ENCODE peak calls at places on chromosome 16, in eight cellular contexts. One of them, this sample, is unnamed.

GRCh38 chr16:2742323-2743006 is 10.0 kb upstream of the SRRM2 start:
- DNase-seq in psoas muscle: no peak
- DNase-seq in osteoblast: peak; percentile 36
- DNase-seq in ascending aorta: no peak
- DNase-seq in neural progenitor cell: no peak
- DNase-seq in heart right ventricle: no peak
- DNase-seq in H1: no peak
- DNase-seq in heart left ventricle: no peak
- DNase-seq in this sample: no peak

GRCh38 chr16:22240023-22240697 is 34.1 kb downstream of the EEF2K start:
- DNase-seq in psoas muscle: no peak
- DNase-seq in heart left ventricle: no peak
- DNase-seq in osteoblast: no peak
- DNase-seq in H1: no peak
- DNase-seq in ascending aorta: no peak
- DNase-seq in neural progenitor cell: no peak
- DNase-seq in heart right ventricle: no peak
- DNase-seq in this sample: no peak

GRCh38 chr16:1884155-1884760 is 12.3 kb upstream of the MEIOB start:
- DNase-seq in osteoblast: peak; percentile 74
- DNase-seq in neural progenitor cell: no peak
- DNase-seq in ascending aorta: no peak
- DNase-seq in H1: no peak
- DNase-seq in heart right ventricle: no peak
- DNase-seq in heart left ventricle: no peak
- DNase-seq in psoas muscle: no peak
- DNase-seq in this sample: no peak

GRCh38 chr16:57422026-57422944 is 17.7 kb downstream of the CCL17 start:
- DNase-seq in psoas muscle: no peak
- DNase-seq in neural progenitor cell: peak; percentile 58
- DNase-seq in ascending aorta: no peak
- DNase-seq in heart left ventricle: peak; percentile 46
- DNase-seq in H1: no peak
- DNase-seq in osteoblast: peak; percentile 88
- DNase-seq in heart right ventricle: no peak
- DNase-seq in this sample: no peak

GRCh38 chr16:28974007-28974436 is 556 bp upstream of the SPNS1 start:
- DNase-seq in heart right ventricle: peak; percentile 51
- DNase-seq in H1: peak; percentile 15
- DNase-seq in ascending aorta: no peak
- DNase-seq in osteoblast: peak; percentile 94
- DNase-seq in neural progenitor cell: peak; percentile 88
- DNase-seq in psoas muscle: peak; percentile 59
- DNase-seq in heart left ventricle: peak; percentile 41
- DNase-seq in this sample: no peak

GRCh38 chr16:19502395-19503131 is 19.3 kb downstream of the GDE1 start:
- DNase-seq in ascending aorta: no peak
- DNase-seq in osteoblast: no peak
- DNase-seq in heart right ventricle: no peak
- DNase-seq in psoas muscle: peak; percentile 54
- DNase-seq in neural progenitor cell: peak; percentile 85
- DNase-seq in heart left ventricle: peak; percentile 57
- DNase-seq in H1: no peak
- DNase-seq in this sample: peak; percentile 92

GRCh38 chr16:1428511-1428910 is 2.4 kb upstream of the PERCC1 start:
- DNase-seq in heart left ventricle: no peak
- DNase-seq in psoas muscle: no peak
- DNase-seq in ascending aorta: no peak
- DNase-seq in H1: no peak
- DNase-seq in osteoblast: peak; percentile 98
- DNase-seq in heart right ventricle: peak; percentile 56
- DNase-seq in neural progenitor cell: peak; percentile 70
- DNase-seq in this sample: no peak

GRCh38 chr16:67301080-67301757 is 21.9 kb downstream of the PLEKHG4 start:
- DNase-seq in ascending aorta: no peak
- DNase-seq in neural progenitor cell: no peak
- DNase-seq in psoas muscle: peak; percentile 64
- DNase-seq in heart right ventricle: peak; percentile 53
- DNase-seq in H1: no peak
- DNase-seq in osteoblast: peak; percentile 85
- DNase-seq in heart left ventricle: no peak
- DNase-seq in this sample: no peak

GRCh38 chr16:20859699-20860098 is 40.5 kb downstream of the DCUN1D3 start:
- DNase-seq in ascending aorta: no peak
- DNase-seq in heart left ventricle: no peak
- DNase-seq in psoas muscle: no peak
- DNase-seq in heart right ventricle: no peak
- DNase-seq in osteoblast: no peak
- DNase-seq in H1: no peak
- DNase-seq in neural progenitor cell: no peak
- DNase-seq in this sample: no peak

GRCh38 chr16:56985288-56985961 is 3.9 kb upstream of the NLRC5 start:
- DNase-seq in psoas muscle: peak; percentile 76
- DNase-seq in H1: no peak
- DNase-seq in heart left ventricle: peak; percentile 76
- DNase-seq in neural progenitor cell: no peak
- DNase-seq in ascending aorta: peak; percentile 46
- DNase-seq in heart right ventricle: peak; percentile 56
- DNase-seq in osteoblast: peak; percentile 98
- DNase-seq in this sample: no peak

GRCh38 chr16:11681977-11682654 is 13.9 kb downstream of the SNN start:
- DNase-seq in psoas muscle: peak; percentile 60
- DNase-seq in H1: no peak
- DNase-seq in ascending aorta: peak; percentile 2
- DNase-seq in heart right ventricle: no peak
- DNase-seq in osteoblast: no peak
- DNase-seq in heart left ventricle: no peak
- DNase-seq in neural progenitor cell: no peak
- DNase-seq in this sample: no peak

DNA sequence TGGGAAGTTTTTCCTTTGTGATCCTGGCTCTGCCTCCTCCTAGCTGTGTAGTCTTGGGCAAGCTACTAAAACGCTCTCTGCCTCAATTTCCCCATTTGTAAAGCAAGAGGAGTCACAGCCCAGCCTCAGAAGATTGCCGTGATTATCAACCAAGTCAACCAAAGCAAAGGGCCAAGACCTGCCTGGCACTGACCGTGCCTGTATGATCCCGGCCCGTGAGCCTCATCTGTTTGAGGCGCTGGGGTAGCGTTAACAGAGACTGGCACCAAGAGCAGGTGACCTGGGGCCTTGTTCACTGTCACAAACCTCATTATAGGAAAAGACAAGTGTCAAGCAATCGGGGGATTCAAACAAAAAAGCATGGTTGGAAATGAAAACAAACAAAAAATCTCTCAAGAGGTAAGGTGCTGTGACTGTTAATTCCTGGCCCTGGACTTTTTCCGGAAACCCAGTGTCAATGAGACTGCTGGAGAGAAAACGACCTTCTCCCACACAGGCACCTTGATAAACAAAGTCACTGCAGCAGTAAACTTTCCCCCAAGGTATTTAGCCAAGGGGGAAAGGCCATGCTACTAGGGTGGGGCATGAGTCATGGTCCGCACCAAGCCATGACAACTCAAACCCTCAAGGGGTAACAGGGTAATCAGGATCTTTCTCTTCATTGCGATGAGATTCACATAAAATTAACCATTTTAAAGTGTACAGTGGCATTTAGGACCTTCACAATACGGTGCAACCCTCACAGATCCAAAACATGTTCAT is 5.4 kb downstream of the MEAK7 start:
- DNase-seq in psoas muscle: no peak
- DNase-seq in heart left ventricle: no peak
- DNase-seq in ascending aorta: no peak
- DNase-seq in neural progenitor cell: no peak
- DNase-seq in osteoblast: no peak
- DNase-seq in heart right ventricle: no peak
- DNase-seq in H1: no peak
- DNase-seq in this sample: no peak
- H3K36me3 ChIP-seq in psoas muscle: no peaks in the 10 kb centered on the region
- H3K36me3 ChIP-seq in heart left ventricle: peaks cover 48% of the 10 kb centered on the region
- H3K36me3 ChIP-seq in ascending aorta: peaks cover 51% of the 10 kb centered on the region
- H3K36me3 ChIP-seq in neural progenitor cell: peaks cover 8% of the 10 kb centered on the region
- H3K36me3 ChIP-seq in osteoblast: peaks cover 71% of the 10 kb centered on the region
- H3K36me3 ChIP-seq in heart right ventricle: peaks cover 33% of the 10 kb centered on the region
- H3K36me3 ChIP-seq in H1: peaks cover 2% of the 10 kb centered on the region
- H3K36me3 ChIP-seq in this sample: peaks cover 29% of the 10 kb centered on the region

DNA sequence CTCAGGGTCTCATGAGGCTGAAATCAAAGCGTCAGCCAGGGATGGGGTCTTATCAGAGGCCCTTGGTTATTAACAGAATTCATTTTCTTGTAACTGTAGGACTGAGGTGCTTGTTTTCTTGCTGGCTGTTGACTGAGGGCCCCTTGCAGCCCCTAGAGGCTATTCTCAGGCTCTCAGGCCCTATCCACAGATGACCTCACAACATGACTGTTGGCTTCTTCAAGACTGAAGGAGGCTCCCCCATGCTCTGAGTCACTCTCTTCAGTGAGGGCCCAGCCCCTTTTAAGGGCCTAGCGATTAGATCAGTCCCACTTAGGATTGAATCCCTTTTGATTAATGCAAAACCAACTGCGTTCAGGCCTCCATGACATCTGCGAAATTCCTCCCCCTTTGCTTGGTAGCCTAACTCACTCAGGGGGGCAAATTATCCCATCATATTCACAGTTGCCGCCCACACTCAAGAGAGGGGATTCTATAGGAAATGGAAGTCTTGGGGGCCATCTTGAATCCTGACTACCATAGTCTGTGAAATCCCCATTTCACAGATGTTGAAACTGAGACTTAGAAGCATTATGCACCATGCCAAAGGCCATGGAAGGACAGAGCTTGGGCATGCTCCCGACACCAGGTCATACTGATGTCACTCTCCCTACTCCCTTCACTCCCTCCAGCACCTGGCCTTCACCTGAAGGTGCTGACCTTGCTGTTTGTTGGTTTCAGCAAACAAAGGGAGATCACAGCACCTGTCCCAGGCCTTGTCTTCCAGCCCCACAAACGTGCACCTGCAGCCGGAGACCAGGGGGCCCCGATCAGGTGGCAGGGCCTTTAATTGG is 592.3 kb downstream of the MAF start:
- DNase-seq in ascending aorta: no peak
- DNase-seq in psoas muscle: no peak
- DNase-seq in heart right ventricle: no peak
- DNase-seq in H1: no peak
- DNase-seq in heart left ventricle: no peak
- DNase-seq in neural progenitor cell: no peak
- DNase-seq in osteoblast: no peak
- DNase-seq in this sample: no peak
- H3K9me3 ChIP-seq in ascending aorta: no peaks in the 10 kb centered on the region
- H3K9me3 ChIP-seq in psoas muscle: no peaks in the 10 kb centered on the region
- H3K9me3 ChIP-seq in heart right ventricle: no peaks in the 10 kb centered on the region
- H3K9me3 ChIP-seq in H1: no peaks in the 10 kb centered on the region
- H3K9me3 ChIP-seq in heart left ventricle: no peaks in the 10 kb centered on the region
- H3K9me3 ChIP-seq in neural progenitor cell: no peaks in the 10 kb centered on the region
- H3K9me3 ChIP-seq in osteoblast: peaks cover 2% of the 10 kb centered on the region
- H3K9me3 ChIP-seq in this sample: no peaks in the 10 kb centered on the region

GRCh38 chr16:53220585-53220984 is 165.8 kb downstream of the CHD9 start:
- DNase-seq in heart right ventricle: no peak
- DNase-seq in H1: no peak
- DNase-seq in osteoblast: no peak
- DNase-seq in heart left ventricle: no peak
- DNase-seq in neural progenitor cell: peak; percentile 25
- DNase-seq in ascending aorta: no peak
- DNase-seq in psoas muscle: no peak
- DNase-seq in this sample: no peak
- TF ChIP-seq CTCF in heart right ventricle: peak; percentile 30
- TF ChIP-seq CTCF in H1: no peak
- TF ChIP-seq CTCF in osteoblast: peak; percentile 46
- TF ChIP-seq CTCF in heart left ventricle: peak; percentile 26
- TF ChIP-seq CTCF in neural progenitor cell: peak; percentile 40
- TF ChIP-seq CTCF in ascending aorta: peak; percentile 28
- TF ChIP-seq CTCF in psoas muscle: peak; percentile 25
- TF ChIP-seq CTCF in this sample: peak; percentile 15

GRCh38 chr16:70508752-70509151 is 14.6 kb downstream of the COG4 start:
- DNase-seq in neural progenitor cell: no peak
- DNase-seq in heart right ventricle: no peak
- DNase-seq in psoas muscle: no peak
- DNase-seq in osteoblast: peak; percentile 46
- DNase-seq in ascending aorta: no peak
- DNase-seq in H1: no peak
- DNase-seq in heart left ventricle: no peak
- DNase-seq in this sample: no peak

GRCh38 chr16:70511833-70512232 is 11.5 kb downstream of the COG4 start:
- DNase-seq in osteoblast: peak; percentile 21
- DNase-seq in H1: no peak
- DNase-seq in ascending aorta: no peak
- DNase-seq in psoas muscle: no peak
- DNase-seq in heart right ventricle: no peak
- DNase-seq in heart left ventricle: no peak
- DNase-seq in neural progenitor cell: no peak
- DNase-seq in this sample: no peak

GRCh38 chr16:70512456-70512855 is 10.9 kb downstream of the COG4 start:
- DNase-seq in ascending aorta: no peak
- DNase-seq in H1: no peak
- DNase-seq in heart left ventricle: no peak
- DNase-seq in psoas muscle: peak; percentile 23
- DNase-seq in neural progenitor cell: no peak
- DNase-seq in osteoblast: peak; percentile 88
- DNase-seq in heart right ventricle: no peak
- DNase-seq in this sample: no peak

GRCh38 chr16:70510216-70510615 is 13.1 kb downstream of the COG4 start:
- DNase-seq in ascending aorta: no peak
- DNase-seq in neural progenitor cell: no peak
- DNase-seq in heart right ventricle: no peak
- DNase-seq in osteoblast: no peak
- DNase-seq in H1: no peak
- DNase-seq in psoas muscle: no peak
- DNase-seq in heart left ventricle: no peak
- DNase-seq in this sample: no peak
- H3K36me3 ChIP-seq in ascending aorta: peaks cover 79% of the 10 kb centered on the region
- H3K36me3 ChIP-seq in neural progenitor cell: no peaks in the 10 kb centered on the region
- H3K36me3 ChIP-seq in heart right ventricle: peaks cover 68% of the 10 kb centered on the region
- H3K36me3 ChIP-seq in osteoblast: peaks cover 69% of the 10 kb centered on the region
- H3K36me3 ChIP-seq in H1: peaks cover 12% of the 10 kb centered on the region
- H3K36me3 ChIP-seq in psoas muscle: peaks cover 10% of the 10 kb centered on the region
- H3K36me3 ChIP-seq in heart left ventricle: peaks cover 86% of the 10 kb centered on the region
- H3K36me3 ChIP-seq in this sample: peaks cover 63% of the 10 kb centered on the region

GRCh38 chr16:48311242-48311641 is 63.9 kb upstream of the ABCC11 start:
- DNase-seq in heart left ventricle: no peak
- DNase-seq in heart right ventricle: no peak
- DNase-seq in psoas muscle: no peak
- DNase-seq in ascending aorta: no peak
- DNase-seq in neural progenitor cell: no peak
- DNase-seq in osteoblast: no peak
- DNase-seq in H1: no peak
- DNase-seq in this sample: no peak
- H3K9me3 ChIP-seq in heart left ventricle: no peaks in the 10 kb centered on the region
- H3K9me3 ChIP-seq in heart right ventricle: peaks cover 59% of the 10 kb centered on the region
- H3K9me3 ChIP-seq in psoas muscle: peaks cover 33% of the 10 kb centered on the region
- H3K9me3 ChIP-seq in ascending aorta: peaks cover 19% of the 10 kb centered on the region
- H3K9me3 ChIP-seq in neural progenitor cell: no peaks in the 10 kb centered on the region
- H3K9me3 ChIP-seq in osteoblast: no peaks in the 10 kb centered on the region
- H3K9me3 ChIP-seq in H1: no peaks in the 10 kb centered on the region
- H3K9me3 ChIP-seq in this sample: peaks cover 40% of the 10 kb centered on the region

This sample was measured in esophagus muscularis mucosa.